ENCODE peak calls at places on chromosome 16, in four cellular contexts. P is NCI-H1105, C is GM03348, B is HCT116. T is an unnamed sample.

GRCh38 chr16:77840623-77841274 is 52.4 kb downstream of the VAT1L start:
- DNase-seq in P (no peak), C (no peak), B (no peak), T (no peak)

GRCh38 chr16:29911676-29912010 is 11.4 kb downstream of the ASPHD1 start:
- DNase-seq in C (no peak), P (no peak), B (no peak), T (no peak)

GRCh38 chr16:85750827-85751641 is at the start of gene C16orf74:
- DNase-seq in P (no peak), B (no peak), C (peak), T (no peak)

GRCh38 chr16:71974068-71974818 is 26.0 kb downstream of the PKD1L3 start:
- DNase-seq in C (no peak), P (no peak), B (no peak), T (no peak)

GRCh38 chr16:57513371-57514102 is 22.8 kb downstream of the CCDC102A start:
- DNase-seq in C (no peak), B (no peak), P (no peak), T (no peak)

GRCh38 chr16:81693467-81694303 is 85.4 kb upstream of the PLCG2 start:
- DNase-seq in B (no peak), C (no peak), P (no peak), T (no peak)

GRCh38 chr16:55047331-55047730 is 116.7 kb downstream of the IRX5 start:
- DNase-seq in C (no peak), P (no peak), B (no peak), T (no peak)

GRCh38 chr16:85294810-85295508 is 182.7 kb upstream of the CIBAR2 start:
- DNase-seq in P (no peak), C (no peak), B (no peak), T (no peak)

GRCh38 chr16:11668590-11669379 is 530 bp downstream of the SNN start:
- DNase-seq in C (peak), P (no peak), B (no peak), T (no peak)

GRCh38 chr16:878071-878784 is 77.7 kb upstream of the GNG13 start:
- DNase-seq in C (no peak), P (no peak), B (peak), T (no peak)

GRCh38 chr16:19138601-19139000 is 24.8 kb downstream of the ITPRIPL2 start:
- DNase-seq in B (no peak), C (peak), P (no peak), T (no peak)

GRCh38 chr16:50628156-50628802 is 52.8 kb downstream of the SNX20 start:
- DNase-seq in C (no peak), P (no peak), B (no peak), T (no peak)

GRCh38 chr16:47574091-47575054 is 113.2 kb downstream of the PHKB start:
- DNase-seq in P (peak), C (peak), B (no peak), T (no peak)

GRCh38 chr16:12833939-12834338 is 30.3 kb upstream of the CPPED1 start:
- DNase-seq in P (no peak), C (peak), B (peak), T (no peak)

GRCh38 chr16:64094992-64095579 is 1026.8 kb downstream of the CDH11 start:
- DNase-seq in B (no peak), C (no peak), P (no peak), T (no peak)

GRCh38 chr16:19130852-19131808 is 17.4 kb downstream of the ITPRIPL2 start:
- DNase-seq in P (no peak), C (peak), B (no peak), T (no peak)

GRCh38 chr16:87528690-87529579 is 36.1 kb upstream of the ZCCHC14 start:
- DNase-seq in C (no peak), B (no peak), P (no peak), T (no peak)

GRCh38 chr16:87550510-87550961 is 51.8 kb upstream of the JPH3 start:
- DNase-seq in B (no peak), C (peak), P (no peak), T (no peak)

GRCh38 chr16:3094289-3095027 is 4.6 kb downstream of the ZSCAN10 start:
- DNase-seq in B (peak), C (peak), P (no peak), T (no peak)

GRCh38 chr16:74485916-74486315 is 64.6 kb upstream of the CLEC18B start:
- DNase-seq in C (no peak), P (no peak), B (peak), T (no peak)

GRCh38 chr16:30934827-30935557 is 11.6 kb downstream of the FBXL19 start:
- DNase-seq in C (peak), P (no peak), B (no peak), T (no peak)

GRCh38 chr16:74304164-74304834 is 7.7 kb downstream of the PSMD7 start:
- DNase-seq in P (no peak), C (peak), B (no peak), T (no peak)

GRCh38 chr16:72989203-72989991 is 58.5 kb downstream of the ZFHX3 start:
- DNase-seq in B (peak), P (no peak), C (peak), T (no peak)

GRCh38 chr16:24538756-24539294 is 541 bp upstream of the RBBP6 start:
- DNase-seq in P (peak), C (no peak), B (no peak), T (peak)

T was measured in NCI-H446 treated with DMSO at 0.1 percent for 48 hours.